ENCODE peak calls at places on chromosomes 16 and 17, in five cellular contexts. B is endodermal cell, G is tibial nerve, R is gastrocnemius medialis, X is heart right ventricle. J is an unnamed sample.

GRCh38 chr16:48613061-48613957 is 3.3 kb upstream of the N4BP1 start:
- DNase-seq in B (peak), G (no peak), R (no peak), X (no peak), J (no peak)

GRCh38 chr16:13996778-13997288 is 74.3 kb upstream of the MRTFB start:
- DNase-seq in B (no peak), G (no peak), R (no peak), X (no peak), J (no peak)

GRCh38 chr17:17983376-17983775 is 10.7 kb downstream of the DRC3 start:
- DNase-seq in B (peak), G (no peak), R (peak), X (no peak), J (no peak)

GRCh38 chr17:31493656-31494155 is 102.2 kb downstream of the RAB11FIP4 start:
- DNase-seq in B (no peak), G (no peak), R (no peak), X (no peak), J (no peak)

GRCh38 chr16:66959645-66960177 is 1.4 kb upstream of the CES3 start:
- DNase-seq in B (no peak), G (no peak), R (peak), X (no peak), J (no peak)

GRCh38 chr17:10633738-10634379 is 23.2 kb downstream of the MYH3 start:
- DNase-seq in B (no peak), G (no peak), R (no peak), X (no peak), J (no peak)

GRCh38 chr16:81889896-81890634 is 111.0 kb downstream of the PLCG2 start:
- DNase-seq in B (peak), G (no peak), R (no peak), X (no peak), J (peak)

GRCh38 chr16:8849411-8850011 is 19.3 kb downstream of the CARHSP1 start:
- DNase-seq in B (no peak), G (no peak), R (no peak), X (no peak), J (no peak)

GRCh38 chr16:83818276-83818675 is 10.5 kb downstream of the HSBP1 start:
- DNase-seq in B (no peak), G (no peak), R (no peak), X (no peak), J (no peak)

GRCh38 chr16:83817022-83817421 is 9.2 kb downstream of the HSBP1 start:
- DNase-seq in B (no peak), G (no peak), R (no peak), X (no peak), J (no peak)

GRCh38 chr16:83810906-83811305 is 3.1 kb downstream of the HSBP1 start:
- DNase-seq in B (no peak), G (no peak), R (no peak), X (no peak), J (no peak)

GRCh38 chr16:83813818-83814653 is 6.3 kb downstream of the HSBP1 start:
- DNase-seq in B (no peak), G (peak), R (no peak), X (peak), J (peak)

GRCh38 chr16:83814654-83814985 is 6.8 kb downstream of the HSBP1 start:
- DNase-seq in B (no peak), G (no peak), R (no peak), X (no peak), J (peak)
- H3K4me3 ChIP-seq in B (no peak), G (no peak), R (no peak), X (no peak), J (peak)

DNA sequence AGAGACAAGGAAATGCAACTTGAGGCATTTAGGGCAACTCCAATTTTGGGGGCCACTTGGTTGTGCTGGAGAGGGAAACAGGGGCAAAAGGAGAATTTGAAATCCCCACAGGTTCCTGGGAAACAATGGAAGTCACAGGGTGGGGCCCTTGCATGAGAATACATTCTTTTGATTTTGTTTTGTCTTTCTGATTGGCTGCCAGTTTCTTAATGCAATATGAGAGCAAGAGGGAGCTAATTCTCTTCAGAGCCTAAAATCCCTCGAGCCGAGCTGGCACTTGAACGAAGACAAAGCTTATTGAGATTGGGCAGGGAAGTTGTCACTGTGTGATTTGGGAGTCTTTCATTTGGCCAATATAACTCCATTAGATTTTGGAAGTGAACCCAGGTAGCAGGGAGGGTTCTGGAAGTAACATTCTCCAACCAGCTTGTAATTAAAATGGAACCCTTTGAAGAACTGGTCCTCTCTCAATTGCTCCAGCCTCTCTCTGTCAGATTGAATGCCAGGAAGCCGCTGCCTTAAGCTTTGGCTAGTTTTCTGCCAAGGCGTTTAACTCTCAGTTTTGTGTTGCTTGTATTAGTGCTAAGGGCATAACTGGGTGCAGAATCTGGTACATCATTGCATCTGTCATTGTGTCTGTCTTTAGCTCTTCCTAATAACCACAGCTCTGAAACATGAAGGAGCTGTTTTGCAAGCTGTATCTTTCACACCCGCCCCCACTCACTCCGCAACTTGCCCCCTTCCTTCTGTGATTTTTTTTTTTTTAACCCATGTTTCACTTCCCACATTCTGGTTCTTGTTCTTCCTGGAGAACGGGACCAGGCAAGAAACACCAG is 272.0 kb downstream of the MAF start:
- DNase-seq in B (peak), G (no peak), R (no peak), X (no peak), J (no peak)
- TF ChIP-seq CTCF in B (no peak), G (no peak), R (no peak), X (no peak), J (no peak)

GRCh38 chr17:43543300-43543699 is 2.8 kb downstream of the ETV4 start:
- DNase-seq in B (no peak), G (no peak), R (no peak), X (no peak), J (no peak)

GRCh38 chr17:43546317-43547188 is at the start of gene ETV4:
- DNase-seq in B (peak), G (peak), R (peak), X (peak), J (peak)

GRCh38 chr17:43547189-43547550 is 1.0 kb upstream of the ETV4 start:
- DNase-seq in B (peak), G (no peak), R (no peak), X (no peak), J (no peak)

GRCh38 chr17:43543771-43544575 is 2.2 kb downstream of the ETV4 start:
- DNase-seq in B (peak), G (no peak), R (no peak), X (no peak), J (no peak)

GRCh38 chr17:43545383-43545632 is 832 bp downstream of the ETV4 start:
- DNase-seq in B (no peak), G (no peak), R (no peak), X (peak), J (no peak)
- H3K4me3 ChIP-seq in B (peak), G (peak), R (peak), X (peak), J (peak)

DNA sequence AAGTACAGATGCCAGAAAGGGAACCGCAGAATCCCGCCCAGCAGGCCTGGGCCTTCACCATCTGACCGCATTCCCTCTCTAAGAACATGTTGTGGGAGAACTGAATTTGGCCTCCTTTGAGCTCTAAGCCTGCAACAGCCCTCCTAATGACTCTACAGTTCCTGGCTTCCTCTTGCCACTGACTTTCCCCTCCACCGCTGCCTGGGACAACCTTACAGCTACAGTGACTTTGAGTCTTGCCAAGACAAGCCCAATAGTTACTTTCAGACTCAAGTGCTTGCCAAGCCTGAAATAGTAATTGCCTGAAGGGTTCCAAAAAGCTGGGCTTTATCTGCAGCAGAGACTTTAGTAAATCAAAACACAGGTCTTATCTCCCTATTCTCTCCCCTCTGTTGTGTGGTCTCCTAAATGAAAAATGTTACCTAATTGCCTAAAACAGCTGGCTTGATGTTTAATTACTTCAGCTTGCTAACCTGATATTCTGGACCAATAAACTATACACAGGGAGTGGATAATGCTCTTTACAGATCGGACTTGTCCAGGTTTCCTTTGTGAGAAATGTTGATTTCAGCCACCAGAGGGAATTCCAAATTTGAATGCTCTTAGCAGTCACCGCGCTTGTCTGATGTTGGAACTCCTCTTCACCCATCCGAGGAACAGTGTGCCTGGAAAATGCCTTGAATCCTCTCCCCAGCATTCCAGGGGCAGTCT is 85.1 kb upstream of the TBX2 start:
- DNase-seq in B (peak), G (no peak), R (peak), X (peak), J (no peak)
- TF ChIP-seq CTCF in B (peak), G (no peak), R (no peak), X (peak), J (peak)

J was measured in retinal pigment epithelial cell.